ENCODE peak calls at places on chromosomes 11 and 22, in seven cellular contexts. P is esophagus muscularis mucosa, W is upper lobe of left lung, L is GM12891, M is stomach, C is transverse colon, N is HCT116. D is an unnamed sample.
A peak's percentile ranks its signal among the peaks of the same experiment; 100 is the strongest.

GRCh38 chr22:39595622-39596182 is 25.1 kb downstream of the CACNA1I start:
- DNase-seq in C (no peak), P (no peak), M (no peak), L (no peak), W (no peak), N (no peak), D (no peak)

GRCh38 chr11:32090774-32091370 is at the start of gene RCN1:
- DNase-seq in C (peak; percentile 57), W (peak; percentile 93), L (peak; percentile 54), M (peak; percentile 46), N (no peak), P (no peak), D (peak; percentile 59)

GRCh38 chr22:28948404-28948803 is 65.0 kb downstream of the ZNRF3 start:
- DNase-seq in N (no peak), P (no peak), L (no peak), M (no peak), W (no peak), C (no peak), D (no peak)

GRCh38 chr11:92453055-92453454 is 228.4 kb downstream of the FAT3 start:
- DNase-seq in P (no peak), L (no peak), M (no peak), W (no peak), N (no peak), C (no peak), D (no peak)

GRCh38 chr11:87299041-87299481 is 261.3 kb downstream of the TMEM135 start:
- DNase-seq in L (no peak), C (peak; percentile 50), W (no peak), M (no peak), P (no peak), N (no peak), D (no peak)

GRCh38 chr11:19073454-19074415 is 13.2 kb upstream of the MRGPRX2 start:
- DNase-seq in N (no peak), C (no peak), W (no peak), L (no peak), P (no peak), M (no peak), D (no peak)

GRCh38 chr11:75766449-75767227 is 1.9 kb upstream of the DGAT2 start:
- DNase-seq in N (no peak), C (no peak), M (no peak), L (no peak), P (no peak), W (no peak), D (no peak)

GRCh38 chr11:131595812-131596211 is 225.4 kb downstream of the NTM start:
- DNase-seq in P (no peak), N (no peak), M (no peak), C (no peak), L (no peak), W (no peak), D (no peak)

DNA sequence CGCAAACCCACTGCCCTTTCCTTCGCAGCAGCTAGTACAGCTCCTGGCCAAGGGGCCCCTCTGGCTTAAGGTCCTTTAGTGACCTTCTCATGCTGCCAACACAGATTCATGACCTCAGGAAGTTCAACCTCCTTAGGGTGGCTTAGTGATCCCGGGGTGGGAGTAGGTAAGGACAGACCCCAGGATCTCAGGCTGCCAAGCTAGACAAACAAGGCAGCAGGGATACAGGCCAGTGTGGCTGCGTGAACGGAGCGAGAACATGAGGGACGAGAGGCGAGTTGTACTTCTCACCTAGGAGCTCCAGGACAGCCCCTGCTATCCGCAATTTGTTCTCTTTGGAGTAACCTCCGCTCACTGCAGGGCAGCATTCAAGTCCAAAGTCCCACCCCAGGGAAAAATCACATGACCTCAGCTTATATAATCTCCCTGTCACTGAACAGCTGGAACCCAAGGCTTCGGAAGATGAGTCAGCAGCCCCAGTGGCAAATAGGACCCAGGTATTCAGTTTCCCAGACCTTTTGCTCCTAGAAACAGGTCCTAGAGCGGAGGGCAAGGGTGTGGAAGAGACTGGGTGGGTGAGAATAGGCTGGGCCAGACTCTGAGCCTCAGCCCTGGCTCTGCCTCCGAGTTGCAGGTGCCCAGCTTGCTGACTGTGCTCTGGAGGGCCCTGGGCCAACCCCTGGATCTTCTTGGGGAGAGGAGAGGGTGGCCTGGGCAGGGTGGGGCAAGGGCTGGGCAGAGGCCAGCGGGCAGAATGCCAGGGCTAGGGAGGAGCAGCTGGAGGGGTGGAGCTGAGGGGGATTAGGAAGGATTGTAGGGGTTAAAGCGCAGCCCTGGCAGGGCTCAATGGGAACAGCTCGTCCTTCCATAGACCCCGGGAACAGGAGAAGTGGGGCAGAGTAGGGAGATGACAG is 13.1 kb downstream of the USP2 start:
- DNase-seq in L (no peak), C (peak; percentile 89), N (no peak), M (peak; percentile 70), P (no peak), W (peak; percentile 85), D (no peak)
- TF ChIP-seq POLR2A in L (no peak), C (peak; percentile 60), N (no peak), M (no peak), P (no peak), W (no peak), D (no peak)

DNA sequence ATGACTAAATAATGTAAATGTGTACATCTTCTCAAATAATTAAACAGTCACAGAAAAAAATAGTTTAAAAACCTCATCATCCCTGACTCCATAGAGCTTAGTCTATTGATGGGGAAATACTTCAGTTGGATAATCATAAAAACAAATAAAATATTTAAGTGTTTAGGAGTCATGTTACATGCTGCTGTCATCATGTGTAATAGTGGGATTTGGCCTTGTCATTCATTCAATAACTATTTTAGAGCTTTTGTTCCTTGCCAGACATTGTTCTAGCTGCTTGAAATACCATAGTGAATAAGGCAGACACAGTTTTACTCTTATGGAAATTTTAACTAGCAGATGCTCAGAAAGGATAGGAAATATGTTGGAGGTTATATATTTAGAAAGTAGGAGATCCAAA is 324.8 kb downstream of the CASP12 start:
- DNase-seq in W (no peak), L (no peak), N (no peak), M (no peak), C (no peak), P (no peak), D (no peak)
- TF ChIP-seq POLR2AphosphoS5 in W (no peak), L (no peak), N (no peak), M (no peak), C (no peak), P (no peak), D (no peak)

DNA sequence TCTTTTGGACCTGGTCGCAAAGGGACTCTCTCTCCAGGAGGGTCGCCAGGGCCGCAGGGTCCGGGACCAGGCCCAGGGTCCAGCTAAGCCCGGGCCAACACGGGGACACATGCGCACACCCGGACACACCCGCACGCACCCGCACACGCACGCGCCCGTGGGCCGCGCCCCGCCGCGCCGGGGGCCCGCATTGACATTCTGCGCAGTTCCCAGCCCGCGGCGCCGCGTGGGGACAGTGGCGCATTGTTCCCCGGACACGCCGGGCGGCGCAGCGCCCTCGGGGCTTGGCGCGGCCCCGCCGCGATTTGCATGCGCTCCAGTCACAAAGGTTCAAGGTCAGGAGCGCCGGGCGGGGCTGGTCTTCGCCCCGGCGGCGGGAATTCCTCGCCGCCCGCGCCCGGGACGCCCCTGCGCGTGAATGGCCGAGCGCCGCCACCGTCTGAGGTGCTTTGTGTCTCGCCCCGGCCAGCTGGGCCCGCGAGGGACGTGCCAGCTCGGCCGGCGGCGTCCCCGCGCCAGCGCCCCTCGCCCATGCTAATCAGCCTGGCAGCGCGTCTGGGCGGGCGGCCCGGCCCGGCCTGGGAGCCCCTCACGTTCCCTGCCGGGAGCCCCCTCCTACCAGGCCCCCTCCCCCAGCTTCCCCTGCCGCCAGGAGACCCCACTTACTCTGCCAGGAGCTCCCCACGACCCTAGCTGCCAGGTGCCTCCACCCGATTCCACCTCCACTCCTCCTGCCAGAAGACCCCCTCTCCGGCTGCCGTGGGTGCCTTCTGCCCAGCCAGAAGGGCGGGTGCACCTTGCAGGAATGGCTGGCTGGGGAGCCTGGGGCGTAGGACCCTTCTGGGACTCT is 50.5 kb upstream of the WNT7B start:
- DNase-seq in W (peak; percentile 94), P (no peak), M (peak; percentile 76), L (no peak), C (peak; percentile 85), N (no peak), D (no peak)
- TF ChIP-seq POLR2A in W (no peak), P (no peak), M (no peak), L (no peak), C (peak; percentile 32), N (no peak), D (no peak)

DNA sequence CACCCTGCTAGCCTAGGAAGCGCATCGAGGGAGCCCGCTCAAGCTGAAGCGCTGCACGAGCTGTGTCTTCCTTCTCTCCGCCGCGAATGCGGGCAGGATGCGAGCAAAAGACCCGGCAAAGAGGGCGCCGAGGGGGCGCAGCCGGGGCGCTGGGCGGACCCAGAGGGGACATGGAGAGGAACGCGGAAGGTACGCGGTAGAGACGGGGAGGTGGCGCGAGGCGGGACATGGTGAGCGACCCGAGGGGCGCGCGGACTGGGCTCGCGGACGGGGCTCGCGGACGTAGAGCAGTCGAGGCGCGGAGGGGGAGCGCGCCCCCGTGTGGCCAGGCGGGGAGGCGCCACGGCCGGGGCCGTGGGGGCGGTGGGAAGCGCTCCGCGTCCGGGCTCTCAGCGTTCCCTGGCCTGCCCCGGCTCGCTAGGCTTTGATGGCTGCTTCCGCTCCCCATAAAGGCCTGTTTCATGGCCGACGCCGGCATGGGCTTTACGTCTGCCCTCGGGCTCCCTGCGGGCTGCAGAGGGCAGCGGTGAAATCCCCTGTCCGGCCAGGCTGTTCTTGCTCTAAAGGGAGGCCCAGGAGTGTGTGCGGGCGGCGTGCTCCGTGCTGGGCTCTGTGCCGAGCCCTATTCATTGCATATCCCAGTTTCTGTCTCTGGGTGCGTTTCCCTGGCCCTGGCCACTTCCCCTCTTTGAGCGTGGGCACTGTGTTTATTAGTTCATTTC is 31.2 kb upstream of the TRIM29 start:
- DNase-seq in L (peak; percentile 65), M (peak; percentile 75), W (peak; percentile 95), C (peak; percentile 70), N (no peak), P (peak; percentile 92), D (peak; percentile 49)
- TF ChIP-seq POLR2AphosphoS5 in L (no peak), M (no peak), W (no peak), C (no peak), N (no peak), P (no peak), D (no peak)

GRCh38 chr11:43866520-43866919 is 14.1 kb upstream of the ALKBH3 start:
- DNase-seq in L (no peak), N (no peak), C (no peak), M (no peak), P (no peak), W (no peak), D (no peak)
- TF ChIP-seq POLR2A in L (no peak), N (no peak), C (no peak), M (no peak), P (no peak), W (no peak), D (no peak)

DNA sequence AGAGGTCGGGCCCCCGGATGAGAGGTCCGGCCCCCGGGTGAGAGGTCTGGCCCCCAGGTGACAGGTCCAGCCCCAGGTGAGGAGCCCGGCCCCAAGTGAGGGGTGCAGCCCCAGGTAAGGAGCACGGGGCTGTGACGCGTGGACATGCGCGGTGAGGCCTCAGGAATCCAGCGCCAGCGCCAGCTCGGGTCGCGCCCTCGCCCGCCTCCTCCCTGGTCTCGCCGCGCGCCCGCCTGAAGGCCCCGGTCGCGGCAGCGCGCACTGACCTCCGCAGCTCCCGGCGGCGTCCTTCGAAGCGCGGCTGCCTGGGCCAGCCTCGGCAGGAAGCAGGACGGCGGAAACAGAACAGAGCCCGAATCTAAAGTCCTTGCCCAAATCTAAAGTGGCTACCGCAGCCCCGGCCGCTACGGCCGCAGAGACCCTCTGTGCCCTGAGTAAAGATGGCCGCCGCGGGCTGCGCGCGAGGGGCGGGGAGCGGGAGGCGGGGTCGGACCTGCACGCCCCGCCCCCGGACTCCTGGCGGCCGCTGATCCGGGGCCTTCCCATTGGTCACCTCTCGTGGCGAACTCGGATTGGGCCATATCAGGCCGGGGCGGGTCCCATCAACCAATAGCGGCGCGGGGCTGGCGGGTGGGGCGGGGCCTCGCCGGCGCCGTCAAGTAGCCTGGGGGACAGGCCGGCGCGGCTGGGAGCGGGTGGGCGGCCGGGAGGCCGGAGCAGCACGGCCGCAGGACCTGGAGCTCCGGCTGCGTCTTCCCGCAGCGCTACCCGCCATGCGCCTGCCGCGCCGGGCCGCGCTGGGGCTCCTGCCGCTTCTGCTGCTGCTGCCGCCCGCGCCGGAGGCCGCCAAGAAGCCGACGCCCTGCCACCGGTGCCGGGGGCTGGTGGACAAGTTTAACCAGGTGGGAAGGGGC is at the start of the genes ALG12 and CRELD2:
- DNase-seq in L (peak; percentile 100), N (peak; percentile 87), C (peak; percentile 98), M (peak; percentile 99), W (peak; percentile 99), P (peak; percentile 100), D (peak; percentile 99)
- TF ChIP-seq POLR2AphosphoS5 in L (no peak), N (peak; percentile 59), C (no peak), M (peak; percentile 76), W (peak; percentile 65), P (peak; percentile 67), D (peak; percentile 9)